ENCODE peak calls at places on chromosomes 4 and X, in seven cellular contexts. X, O, J, Q, V, K and U are unnamed samples.
A peak's percentile ranks its signal among the peaks of the same experiment; 100 is the strongest.

GRCh38 chrX:115547448-115547847 is 13.5 kb upstream of the PLS3 start:
- DNase-seq in X (no peak), O (no peak), J (no peak), Q (no peak), V (no peak), K (no peak), U (no peak)

GRCh38 chr4:89364559-89364958 is 57.0 kb upstream of the GPRIN3 start:
- DNase-seq in X (no peak), O (no peak), J (no peak), Q (no peak), V (no peak), K (no peak), U (no peak)

GRCh38 chr4:84647307-84647884 is 64.5 kb downstream of the CDS1 start:
- DNase-seq in X (no peak), O (no peak), J (no peak), Q (no peak), V (no peak), K (no peak), U (peak; percentile 64)

GRCh38 chrX:7074135-7074907 is 73.2 kb upstream of the STS start:
- DNase-seq in X (no peak), O (no peak), J (no peak), Q (no peak), V (no peak), K (no peak), U (peak; percentile 9)

GRCh38 chr4:112526061-112526460 is 10.1 kb upstream of the NEUROG2 start:
- DNase-seq in X (no peak), O (no peak), J (no peak), Q (no peak), V (no peak), K (no peak), U (no peak)

GRCh38 chr4:2958446-2958845 is 4.8 kb downstream of the NOP14 start:
- DNase-seq in X (no peak), O (peak; percentile 62), J (no peak), Q (no peak), V (no peak), K (no peak), U (peak; percentile 56)

GRCh38 chrX:68995780-68996551 is 167.1 kb downstream of the EFNB1 start:
- DNase-seq in X (no peak), O (peak; percentile 83), J (peak; percentile 73), Q (no peak), V (no peak), K (peak; percentile 7), U (peak; percentile 58)

GRCh38 chrX:75155454-75155829 is 641 bp downstream of the ABCB7 start:
- DNase-seq in X (no peak), O (no peak), J (no peak), Q (no peak), V (no peak), K (no peak), U (peak; percentile 17)

GRCh38 chr4:85039526-85039925 is 73.0 kb upstream of the WDFY3 start:
- DNase-seq in X (no peak), O (no peak), J (no peak), Q (no peak), V (no peak), K (no peak), U (peak; percentile 65)

GRCh38 chr4:26757751-26758150 is 102.9 kb upstream of the STIM2 start:
- DNase-seq in X (no peak), O (no peak), J (no peak), Q (no peak), V (no peak), K (no peak), U (no peak)

GRCh38 chr4:6918345-6918744 is 8.7 kb downstream of the TBC1D14 start:
- DNase-seq in X (no peak), O (no peak), J (no peak), Q (no peak), V (no peak), K (no peak), U (no peak)

GRCh38 chrX:1520350-1520749 is 16.6 kb downstream of the P2RY8 start:
- DNase-seq in X (no peak), O (no peak), J (no peak), Q (no peak), V (no peak), K (no peak), U (no peak)

GRCh38 chr4:152990471-152991131 is 54.5 kb downstream of the FHDC1 start:
- DNase-seq in X (no peak), O (no peak), J (no peak), Q (no peak), V (no peak), K (no peak), U (no peak)

GRCh38 chr4:139176299-139177048 is 544 bp downstream of the ELF2 start:
- DNase-seq in X (peak; percentile 61), O (peak; percentile 94), J (peak; percentile 91), Q (peak; percentile 66), V (no peak), K (no peak), U (peak; percentile 91)

GRCh38 chr4:98630804-98631454 is 27.5 kb downstream of the TSPAN5 start:
- DNase-seq in X (no peak), O (peak; percentile 42), J (no peak), Q (no peak), V (no peak), K (no peak), U (no peak)